ENCODE peak calls at places on chromosomes 2 and 18, in nine cellular contexts. E, K, D, U, Y, G, C, N and R are unnamed samples.

GRCh38 chr2:107592225-107592624 is 234.5 kb upstream of the RGPD4 start:
- DNase-seq in N (no peak), G (no peak), C (no peak), D (no peak), U (no peak), Y (no peak), K (no peak), E (no peak), R (no peak)

GRCh38 chr18:55779461-55779710 is 191.4 kb upstream of the TCF4 start:
- DNase-seq in D (peak; percentile 34), G (no peak), N (no peak), E (no peak), Y (peak; percentile 66), K (no peak), C (no peak), U (no peak), R (peak; percentile 4)

GRCh38 chr18:10689231-10689953 is 163.6 kb downstream of the NAPG start:
- DNase-seq in K (no peak), Y (peak; percentile 72), U (no peak), D (no peak), N (no peak), G (no peak), C (no peak), E (no peak), R (no peak)

GRCh38 chr18:48728204-48728833 is 189.5 kb downstream of the CTIF start:
- DNase-seq in G (no peak), E (no peak), N (peak; percentile 25), D (no peak), K (peak; percentile 54), C (peak; percentile 98), Y (peak; percentile 96), U (no peak), R (peak; percentile 16)

GRCh38 chr2:28661589-28662001 is 90.0 kb upstream of the PPP1CB start:
- DNase-seq in E (no peak), U (no peak), C (peak; percentile 26), K (peak; percentile 76), D (peak; percentile 69), N (peak; percentile 80), G (no peak), Y (no peak), R (peak; percentile 81)

GRCh38 chr2:191638079-191638801 is 39.7 kb upstream of the NABP1 start:
- DNase-seq in N (no peak), U (no peak), C (no peak), D (no peak), Y (no peak), E (no peak), K (no peak), G (no peak), R (no peak)

GRCh38 chr18:66749030-66749429 is 145.1 kb upstream of the CDH19 start:
- DNase-seq in C (no peak), D (no peak), K (no peak), U (no peak), Y (peak; percentile 17), N (no peak), E (no peak), G (no peak), R (no peak)

GRCh38 chr2:47226124-47227040 is 71.3 kb upstream of the STPG4 start:
- DNase-seq in Y (no peak), N (no peak), D (no peak), G (no peak), C (no peak), K (no peak), E (no peak), U (no peak), R (no peak)

GRCh38 chr2:40760071-40760666 is 308.3 kb upstream of the SLC8A1 start:
- DNase-seq in N (no peak), Y (peak; percentile 69), D (no peak), U (peak; percentile 57), K (no peak), G (no peak), E (no peak), C (no peak), R (no peak)

GRCh38 chr18:61964616-61965015 is 71.8 kb upstream of the RNF152 start:
- DNase-seq in C (no peak), U (no peak), E (no peak), Y (no peak), G (no peak), D (no peak), N (no peak), K (no peak), R (no peak)

GRCh38 chr2:212147921-212148513 is 390.6 kb downstream of the ERBB4 start:
- DNase-seq in K (no peak), C (no peak), E (no peak), Y (no peak), N (no peak), U (no peak), D (no peak), G (no peak), R (no peak)

GRCh38 chr2:83851066-83851465 is 608.0 kb downstream of the SUCLG1 start:
- DNase-seq in E (no peak), K (no peak), C (no peak), N (no peak), Y (no peak), U (no peak), D (no peak), G (no peak), R (no peak)

GRCh38 chr2:127121776-127122176 is 14.8 kb upstream of the BIN1 start:
- DNase-seq in E (no peak), N (no peak), C (no peak), U (no peak), Y (no peak), G (no peak), K (no peak), D (peak; percentile 76), R (no peak)

GRCh38 chr2:224882291-224883171 is 159.7 kb downstream of the DOCK10 start:
- DNase-seq in N (no peak), G (no peak), Y (no peak), E (no peak), U (no peak), C (peak; percentile 91), K (no peak), D (no peak), R (no peak)

GRCh38 chr2:43219383-43220228 is 6.8 kb downstream of the ZFP36L2 start:
- DNase-seq in C (no peak), N (peak; percentile 88), U (peak; percentile 87), G (peak; percentile 94), K (peak; percentile 88), D (peak; percentile 90), Y (peak; percentile 95), E (peak; percentile 72), R (peak; percentile 92)

GRCh38 chr18:7750095-7750663 is 183.1 kb downstream of the PTPRM start:
- DNase-seq in E (no peak), Y (no peak), N (no peak), U (no peak), D (no peak), G (no peak), C (no peak), K (no peak), R (no peak)

GRCh38 chr2:98514879-98515570 is 70.4 kb downstream of the INPP4A start:
- DNase-seq in K (no peak), E (no peak), N (no peak), C (no peak), D (no peak), U (no peak), G (no peak), Y (peak; percentile 93), R (no peak)

GRCh38 chr2:161905389-161906046 is 168.5 kb downstream of the DPP4 start:
- DNase-seq in K (no peak), U (no peak), G (no peak), N (no peak), E (no peak), C (no peak), D (no peak), Y (no peak), R (no peak)

GRCh38 chr2:85756195-85756594 is 2.4 kb downstream of the ATOH8 start:
- DNase-seq in E (no peak), C (no peak), G (no peak), K (no peak), U (no peak), N (no peak), Y (peak; percentile 76), D (peak; percentile 12), R (no peak)
- H3K27me3 ChIP-seq in E (peaks cover 52% of the 10 kb centered on the region), C (no peaks in the 10 kb centered on the region), G (peaks cover 41% of the 10 kb centered on the region), K (no peaks in the 10 kb centered on the region), U (peaks cover 50% of the 10 kb centered on the region), N (no peaks in the 10 kb centered on the region), Y (no peaks in the 10 kb centered on the region), D (no peaks in the 10 kb centered on the region), R (no peaks in the 10 kb centered on the region)

DNA sequence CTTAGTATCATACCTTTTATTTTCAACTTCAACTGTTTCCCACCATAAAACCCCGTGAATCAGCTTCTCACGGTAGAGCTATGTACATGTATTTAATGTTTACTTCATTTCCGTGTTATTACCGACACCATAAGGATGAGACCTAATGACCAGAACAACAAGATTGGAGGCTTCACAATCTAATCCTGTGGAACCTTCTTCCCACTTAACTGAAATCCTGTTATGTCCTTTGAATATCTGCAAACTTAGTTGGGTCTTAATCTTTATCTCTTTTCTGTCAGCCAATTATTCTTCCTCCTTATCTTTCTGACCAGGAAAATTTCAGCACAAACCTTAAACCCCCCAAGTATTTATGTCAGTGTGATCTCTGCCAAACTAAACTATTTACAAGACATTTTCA is 214.4 kb downstream of the TMX3 start:
- DNase-seq in Y (no peak), N (no peak), U (no peak), K (no peak), G (no peak), E (no peak), D (no peak), C (no peak), R (no peak)
- H3K27me3 ChIP-seq in Y (no peaks in the 10 kb centered on the region), N (no peaks in the 10 kb centered on the region), U (no peaks in the 10 kb centered on the region), K (no peaks in the 10 kb centered on the region), G (no peaks in the 10 kb centered on the region), E (no peaks in the 10 kb centered on the region), D (no peaks in the 10 kb centered on the region), C (no peaks in the 10 kb centered on the region), R (no peaks in the 10 kb centered on the region)

GRCh38 chr2:239678666-239679296 is 278.0 kb upstream of the HDAC4 start:
- DNase-seq in D (no peak), G (peak; percentile 67), C (no peak), U (no peak), Y (peak; percentile 25), K (no peak), E (no peak), N (no peak), R (no peak)

GRCh38 chr2:239676716-239677454 is 276.1 kb upstream of the HDAC4 start:
- DNase-seq in G (peak; percentile 70), K (no peak), D (no peak), N (no peak), Y (peak; percentile 73), U (no peak), E (no peak), C (no peak), R (no peak)

GRCh38 chr2:239678186-239678490 is 277.3 kb upstream of the HDAC4 start:
- DNase-seq in D (no peak), K (no peak), Y (peak; percentile 35), C (no peak), U (no peak), N (no peak), G (no peak), E (no peak), R (no peak)

GRCh38 chr2:239675856-239676715 is 275.3 kb upstream of the HDAC4 start:
- DNase-seq in E (no peak), D (no peak), C (no peak), N (no peak), G (peak; percentile 68), U (peak; percentile 27), K (no peak), Y (peak; percentile 54), R (no peak)

GRCh38 chr2:239677455-239678185 is 276.8 kb upstream of the HDAC4 start:
- DNase-seq in N (no peak), E (no peak), C (no peak), G (peak; percentile 71), D (no peak), Y (peak; percentile 21), U (no peak), K (no peak), R (no peak)
- H3K27me3 ChIP-seq in N (no peaks in the 10 kb centered on the region), E (no peaks in the 10 kb centered on the region), C (no peaks in the 10 kb centered on the region), G (no peaks in the 10 kb centered on the region), D (peaks cover 61% of the 10 kb centered on the region), Y (no peaks in the 10 kb centered on the region), U (no peaks in the 10 kb centered on the region), K (no peaks in the 10 kb centered on the region), R (no peaks in the 10 kb centered on the region)

GRCh38 chr2:133789743-133790142 is 221.5 kb upstream of the NCKAP5 start:
- DNase-seq in K (no peak), D (no peak), Y (no peak), U (no peak), C (no peak), G (no peak), N (no peak), E (no peak), R (no peak)
- H3K27me3 ChIP-seq in K (no peaks in the 10 kb centered on the region), D (no peaks in the 10 kb centered on the region), Y (no peaks in the 10 kb centered on the region), U (no peaks in the 10 kb centered on the region), C (no peaks in the 10 kb centered on the region), G (no peaks in the 10 kb centered on the region), N (no peaks in the 10 kb centered on the region), E (no peaks in the 10 kb centered on the region), R (no peaks in the 10 kb centered on the region)